ENCODE peak calls at places on chromosomes 7 and 10, in four cellular contexts. F is tibial nerve; N is CD8-positive, alpha-beta memory T cell; L is adipocyte. Q is an unnamed sample. For H3K27me3, the result is how much of the 10 kb centered on the place peaks cover.

GRCh38 chr10:6755891-6756460 is 175.9 kb upstream of the PRKCQ start:
- DNase-seq in N (no peak), L (peak), F (no peak), Q (peak)

GRCh38 chr7:28296571-28297483 is 115.5 kb upstream of the CREB5 start:
- DNase-seq in F (no peak), L (peak), N (peak), Q (peak)

GRCh38 chr10:24722676-24723385 is 856 bp downstream of the ARHGAP21 start:
- DNase-seq in L (peak), N (peak), F (peak), Q (peak)

GRCh38 chr10:51574248-51575067 is 124.9 kb downstream of the CSTF2T start:
- DNase-seq in N (no peak), L (peak), F (no peak), Q (no peak)

GRCh38 chr7:108533712-108534111 is 7.8 kb upstream of the PNPLA8 start:
- DNase-seq in N (no peak), L (no peak), F (no peak), Q (no peak)

GRCh38 chr10:59323036-59323459 is 39.3 kb downstream of the FAM13C start:
- DNase-seq in F (no peak), L (peak), N (no peak), Q (no peak)

GRCh38 chr10:45008524-45009161 is 7.9 kb downstream of the ZNF22 start:
- DNase-seq in N (no peak), F (peak), L (peak), Q (peak)

GRCh38 chr10:19749185-19749729 is 67.0 kb upstream of the PLXDC2 start:
- DNase-seq in N (no peak), F (no peak), L (no peak), Q (peak)

GRCh38 chr10:64859911-64860310 is 1338.7 kb downstream of the REEP3 start:
- DNase-seq in F (no peak), N (no peak), L (no peak), Q (no peak)

GRCh38 chr10:24811906-24812305 is 88.2 kb upstream of the ARHGAP21 start:
- DNase-seq in N (no peak), L (no peak), F (peak), Q (no peak)

GRCh38 chr10:7410306-7410799 is 481 bp downstream of the SFMBT2 start:
- DNase-seq in N (no peak), F (no peak), L (peak), Q (peak)

GRCh38 chr7:119838444-119838843 is 434.5 kb upstream of the KCND2 start:
- DNase-seq in N (no peak), F (no peak), L (no peak), Q (no peak)

GRCh38 chr10:58435297-58435696 is 50.1 kb downstream of the TFAM start:
- DNase-seq in N (no peak), F (peak), L (peak), Q (peak)

GRCh38 chr7:19964198-19964597 is 190.8 kb upstream of the TMEM196 start:
- DNase-seq in N (no peak), L (no peak), F (no peak), Q (peak)

GRCh38 chr7:135977742-135978066 is 545 bp upstream of the MTPN start:
- DNase-seq in L (no peak), N (no peak), F (no peak), Q (no peak)

GRCh38 chr7:138564365-138564764 is 104.3 kb downstream of the TRIM24 start:
- DNase-seq in N (no peak), F (no peak), L (no peak), Q (no peak)

GRCh38 chr7:36667007-36667406 is 57.3 kb downstream of the AOAH start:
- DNase-seq in F (no peak), N (no peak), L (no peak), Q (no peak)

GRCh38 chr10:71339796-71340589 is 20.9 kb downstream of the SLC29A3 start:
- DNase-seq in N (no peak), L (no peak), F (no peak), Q (no peak)

GRCh38 chr10:62388328-62388727 is 14.2 kb downstream of the ZNF365 start:
- DNase-seq in L (no peak), F (no peak), N (no peak), Q (peak)

GRCh38 chr7:7416031-7416968 is 119.4 kb downstream of the COL28A1 start:
- DNase-seq in N (no peak), F (no peak), L (no peak), Q (peak)

GRCh38 chr10:31822150-31822549 is 106.5 kb downstream of the ARHGAP12 start:
- DNase-seq in N (no peak), F (no peak), L (no peak), Q (no peak)

GRCh38 chr10:63699785-63700184 is 178.6 kb downstream of the REEP3 start:
- DNase-seq in L (peak), N (no peak), F (peak), Q (no peak)

GRCh38 chr10:90286941-90287340 is 570.9 kb downstream of the HTR7 start:
- DNase-seq in L (no peak), N (no peak), F (no peak), Q (no peak)

GRCh38 chr10:103682042-103682441 is 173.3 kb downstream of the SH3PXD2A start:
- DNase-seq in N (no peak), L (no peak), F (peak), Q (no peak)

GRCh38 chr7:113657603-113658002 is 261.2 kb downstream of the PPP1R3A start:
- DNase-seq in F (no peak), L (no peak), N (no peak), Q (no peak)

GRCh38 chr10:88715517-88715916 is 9.5 kb downstream of the LIPK start:
- DNase-seq in F (no peak), N (no peak), L (no peak), Q (no peak)

GRCh38 chr7:19749658-19750057 is 23.8 kb downstream of the TMEM196 start:
- DNase-seq in N (no peak), F (no peak), L (peak), Q (no peak)

GRCh38 chr10:44105643-44106042 is 279.3 kb downstream of the CXCL12 start:
- DNase-seq in N (no peak), F (no peak), L (no peak), Q (no peak)

GRCh38 chr10:97850446-97850845 is 803 bp downstream of the GOLGA7B start:
- DNase-seq in N (no peak), F (no peak), L (no peak), Q (peak)

GRCh38 chr10:97852277-97852676 is 2.6 kb downstream of the GOLGA7B start:
- DNase-seq in N (no peak), F (no peak), L (no peak), Q (peak)

GRCh38 chr10:97851341-97852001 is 1.8 kb downstream of the GOLGA7B start:
- DNase-seq in N (no peak), F (no peak), L (no peak), Q (peak)

GRCh38 chr10:97849101-97849490 is 547 bp upstream of the GOLGA7B start:
- DNase-seq in L (no peak), F (no peak), N (no peak), Q (peak)

GRCh38 chr10:97849491-97850402 is at the start of gene GOLGA7B:
- DNase-seq in N (peak), F (no peak), L (peak), Q (peak)
- H3K27me3 ChIP-seq in N (under half), F (under half), L (under half), Q (under half)

DNA sequence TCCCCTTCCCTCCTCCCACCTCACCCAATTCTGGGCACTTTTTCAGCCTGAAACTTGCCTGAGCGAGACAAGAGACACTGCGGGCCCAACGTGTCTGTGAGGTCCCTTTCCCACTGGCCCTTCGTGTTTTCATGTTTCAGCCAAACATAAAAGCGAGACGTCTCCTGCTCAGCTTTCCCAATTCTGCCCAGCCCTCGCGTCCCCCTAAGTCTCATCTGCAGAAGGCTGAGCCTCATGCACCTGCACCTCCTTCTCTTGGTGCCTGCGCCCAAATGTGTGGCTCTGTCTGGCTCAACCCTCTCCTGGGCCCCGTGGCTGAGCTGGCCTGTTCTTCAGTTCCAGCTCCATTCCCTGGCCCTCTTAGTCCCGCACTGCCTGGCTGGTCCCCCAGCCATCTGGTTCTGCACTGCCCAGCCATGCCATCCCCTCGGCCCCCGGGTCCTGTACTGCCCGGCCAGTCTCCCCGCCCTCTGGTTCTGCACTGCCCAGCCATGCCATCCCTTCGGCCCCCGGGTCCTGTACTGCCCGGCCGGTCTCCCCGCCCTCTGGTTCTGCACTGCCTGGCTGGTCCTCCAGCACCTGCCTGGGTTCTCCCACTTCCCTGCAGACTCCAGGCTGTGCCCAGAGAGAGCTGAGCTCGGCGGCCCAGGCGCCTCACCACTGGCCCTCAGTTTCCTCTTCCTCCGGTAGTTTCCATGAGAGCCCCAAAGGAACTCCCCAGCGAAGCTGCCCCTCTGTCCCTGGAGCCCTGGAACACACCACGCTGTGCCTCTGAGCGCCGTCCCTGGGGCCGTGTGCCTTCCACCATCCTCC is 224.1 kb downstream of the DNAJB6 start:
- DNase-seq in F (no peak), N (no peak), L (no peak), Q (no peak)
- H3K4me3 ChIP-seq in F (no peak), N (no peak), L (no peak), Q (no peak)

GRCh38 chr7:26369519-26370385 is 78.1 kb downstream of the SNX10 start:
- DNase-seq in N (no peak), F (peak), L (peak), Q (peak)
- H3K27me3 ChIP-seq in N (under half), F (under half), L (under half), Q (under half)

GRCh38 chr7:80359029-80359428 is 152.8 kb downstream of the GNAT3 start:
- DNase-seq in F (no peak), L (no peak), N (no peak), Q (no peak)
- H3K4me3 ChIP-seq in F (no peak), L (no peak), N (no peak), Q (no peak)

GRCh38 chr7:155489158-155489840 is 31.4 kb downstream of the EN2 start:
- DNase-seq in L (no peak), N (no peak), F (no peak), Q (no peak)

GRCh38 chr7:155490697-155491628 is 33.0 kb downstream of the EN2 start:
- DNase-seq in N (no peak), F (peak), L (no peak), Q (peak)

GRCh38 chr7:155491812-155492211 is 33.9 kb downstream of the EN2 start:
- DNase-seq in N (no peak), F (no peak), L (no peak), Q (peak)

GRCh38 chr7:155488483-155489127 is 30.7 kb downstream of the EN2 start:
- DNase-seq in F (no peak), N (no peak), L (no peak), Q (peak)

DNA sequence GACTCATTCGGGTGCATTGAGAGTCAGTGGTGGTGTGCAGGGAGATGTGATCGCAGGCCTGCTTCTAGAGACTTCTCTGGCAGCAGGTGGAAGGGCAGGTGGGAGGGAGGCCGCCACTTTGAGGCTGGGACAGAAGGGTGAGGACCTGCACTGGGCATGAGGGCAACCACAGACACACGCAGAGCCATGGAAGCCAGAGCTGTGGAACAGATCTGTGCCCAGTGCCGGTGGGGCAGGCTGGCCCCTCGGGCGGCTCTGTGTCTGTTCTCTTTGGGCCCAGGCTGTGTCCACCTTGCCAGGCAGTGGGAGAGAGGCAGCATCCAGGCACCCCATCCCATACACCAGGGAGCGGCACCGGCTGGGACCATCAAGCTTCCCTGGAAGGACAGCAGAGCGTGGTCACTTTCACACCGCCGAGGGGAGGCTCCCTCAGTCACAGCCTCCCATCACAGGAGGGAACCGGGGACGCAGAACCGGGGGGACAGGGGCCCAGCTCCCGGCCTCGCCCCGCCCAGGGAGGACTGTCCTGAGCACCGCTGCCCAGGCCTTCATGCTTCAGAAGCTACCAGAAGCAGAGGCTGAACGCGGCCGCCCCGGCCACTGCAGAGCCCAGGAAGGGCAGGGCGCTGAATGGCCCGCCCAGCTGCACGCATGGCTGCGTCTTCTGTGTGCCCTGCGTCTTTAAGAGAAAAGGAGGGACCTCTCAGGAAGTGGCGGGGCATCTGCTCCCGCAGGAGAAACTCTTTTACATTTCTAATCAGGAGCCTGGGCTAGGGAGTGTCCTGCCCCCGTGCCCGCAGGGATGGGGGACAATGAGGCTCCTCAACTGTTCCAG is 32.1 kb downstream of the EN2 start:
- DNase-seq in L (no peak), F (no peak), N (no peak), Q (peak)
- H3K27me3 ChIP-seq in L (under half), F (under half), N (under half), Q (under half)

DNA sequence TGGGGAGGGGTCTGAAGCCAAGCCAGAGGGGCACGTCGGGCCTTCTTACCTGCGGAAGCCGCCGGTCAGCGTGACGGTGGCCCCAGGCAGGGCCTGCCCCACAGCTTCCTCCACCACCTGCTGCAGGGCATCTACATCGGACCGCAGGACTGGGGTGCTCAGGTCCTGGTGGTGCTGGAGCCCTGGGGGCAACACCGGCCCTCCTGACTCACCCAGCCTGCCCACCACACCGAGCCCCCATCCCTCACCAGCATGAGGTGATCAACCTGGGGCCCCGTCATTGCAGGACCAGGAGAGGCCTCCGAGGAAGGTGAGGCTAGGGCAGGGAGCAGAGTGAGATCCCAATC is 8.0 kb downstream of the POLM start:
- DNase-seq in F (no peak), L (no peak), N (no peak), Q (peak)
- H3K4me3 ChIP-seq in F (no peak), L (no peak), N (no peak), Q (no peak)

Q was measured in osteoblast.